ENCODE peak calls at places on chromosomes 11 and 22, in ten cellular contexts. U is WERI-Rb-1, N is fibroblast of the aortic adventitia, M is choroid plexus epithelial cell, P is tibial nerve, S is pancreas, B is endothelial cell, R is nephron progenitor cell, W is mesothelial cell of epicardium, V is Peyer's patch. Z is an unnamed sample.

GRCh38 chr11:1302041-1302460 is 7.4 kb downstream of the TOLLIP start:
- DNase-seq in U (no peak), N (no peak), M (no peak), P (no peak), S (peak; percentile 62), B (no peak), R (no peak), W (peak; percentile 26), V (peak; percentile 51), Z (no peak)

GRCh38 chr22:37166675-37167066 is 17.0 kb upstream of the IL2RB start:
- DNase-seq in U (peak; percentile 83), N (peak; percentile 76), M (peak; percentile 81), P (peak; percentile 68), S (peak; percentile 92), B (peak; percentile 82), R (peak; percentile 87), W (peak; percentile 85), V (peak; percentile 89), Z (peak; percentile 93)

GRCh38 chr22:24543679-24544243 is 11.2 kb downstream of the GUCD1 start:
- DNase-seq in U (no peak), N (no peak), M (no peak), P (no peak), S (no peak), B (no peak), R (no peak), W (no peak), V (no peak), Z (no peak)

GRCh38 chr11:132803436-132803835 is 728.9 kb downstream of the OPCML start:
- DNase-seq in U (no peak), N (no peak), M (no peak), P (no peak), S (no peak), B (no peak), R (no peak), W (no peak), V (no peak), Z (no peak)

GRCh38 chr22:45763236-45763624 is 91.6 kb downstream of the ATXN10 start:
- DNase-seq in U (no peak), N (no peak), M (no peak), P (no peak), S (no peak), B (no peak), R (no peak), W (no peak), V (no peak), Z (no peak)

GRCh38 chr22:18056161-18056666 is 21.6 kb upstream of the PEX26 start:
- DNase-seq in U (no peak), N (peak; percentile 76), M (peak; percentile 56), P (no peak), S (peak; percentile 63), B (no peak), R (no peak), W (no peak), V (peak; percentile 77), Z (no peak)

GRCh38 chr11:34148504-34149165 is 43.2 kb downstream of the NAT10 start:
- DNase-seq in U (peak; percentile 66), N (no peak), M (no peak), P (no peak), S (no peak), B (no peak), R (peak; percentile 32), W (no peak), V (no peak), Z (no peak)

GRCh38 chr22:30435674-30436126 is 10.1 kb downstream of the MTFP1 start:
- DNase-seq in U (peak; percentile 33), N (no peak), M (no peak), P (no peak), S (no peak), B (peak; percentile 46), R (no peak), W (no peak), V (no peak), Z (peak; percentile 93)

GRCh38 chr22:49235463-49236300 is 592.0 kb downstream of the BRD1 start:
- DNase-seq in U (no peak), N (no peak), M (no peak), P (no peak), S (no peak), B (no peak), R (no peak), W (no peak), V (peak; percentile 36), Z (no peak)

GRCh38 chr11:45657496-45658260 is 7.7 kb downstream of the CHST1 start:
- DNase-seq in U (no peak), N (no peak), M (no peak), P (no peak), S (no peak), B (no peak), R (no peak), W (no peak), V (no peak), Z (no peak)

GRCh38 chr22:38030311-38031133 is 26.7 kb upstream of the PICK1 start:
- DNase-seq in U (peak; percentile 58), N (no peak), M (no peak), P (no peak), S (no peak), B (no peak), R (peak; percentile 46), W (no peak), V (peak; percentile 52), Z (no peak)

GRCh38 chr11:3836903-3837302 is 3.9 kb downstream of the RHOG start:
- DNase-seq in U (no peak), N (no peak), M (no peak), P (no peak), S (no peak), B (no peak), R (no peak), W (no peak), V (no peak), Z (peak; percentile 71)

GRCh38 chr11:75384438-75385080 is 14.8 kb upstream of the RPS3 start:
- DNase-seq in U (peak; percentile 72), N (peak; percentile 70), M (peak; percentile 70), P (peak; percentile 62), S (peak; percentile 95), B (peak; percentile 82), R (peak; percentile 85), W (peak; percentile 78), V (peak; percentile 89), Z (peak; percentile 81)

GRCh38 chr11:3866206-3866605 is 10.7 kb downstream of the STIM1 start:
- DNase-seq in U (no peak), N (no peak), M (no peak), P (no peak), S (no peak), B (no peak), R (no peak), W (no peak), V (no peak), Z (no peak)

GRCh38 chr11:76510060-76511047 is 65.5 kb downstream of the EMSY start:
- DNase-seq in U (no peak), N (peak; percentile 51), M (peak; percentile 86), P (no peak), S (no peak), B (no peak), R (no peak), W (no peak), V (no peak), Z (no peak)

GRCh38 chr11:69239320-69240040 is 54.5 kb upstream of the MYEOV start:
- DNase-seq in U (no peak), N (no peak), M (no peak), P (no peak), S (no peak), B (no peak), R (no peak), W (peak; percentile 14), V (no peak), Z (no peak)

GRCh38 chr11:69238562-69239319 is 55.2 kb upstream of the MYEOV start:
- DNase-seq in U (no peak), N (no peak), M (no peak), P (no peak), S (no peak), B (no peak), R (no peak), W (peak; percentile 24), V (no peak), Z (peak; percentile 43)

GRCh38 chr11:69241844-69242582 is 51.9 kb upstream of the MYEOV start:
- DNase-seq in U (no peak), N (no peak), M (no peak), P (no peak), S (no peak), B (no peak), R (no peak), W (no peak), V (no peak), Z (peak; percentile 14)

GRCh38 chr11:69241075-69241740 is 52.7 kb upstream of the MYEOV start:
- DNase-seq in U (no peak), N (no peak), M (no peak), P (no peak), S (no peak), B (no peak), R (no peak), W (peak; percentile 17), V (no peak), Z (no peak)

GRCh38 chr11:69240332-69241074 is 53.5 kb upstream of the MYEOV start:
- DNase-seq in U (no peak), N (peak; percentile 18), M (peak; percentile 44), P (no peak), S (no peak), B (no peak), R (no peak), W (peak; percentile 37), V (no peak), Z (peak; percentile 25)
- TF ChIP-seq CTCF in U (peak; percentile 53), N (peak; percentile 41), M (peak; percentile 68), P (no peak), S (no peak), B (no peak), R (no peak), W (peak; percentile 16), V (peak; percentile 59), Z (no peak)

GRCh38 chr11:64489831-64490441 is 101.1 kb upstream of the SLC22A12 start:
- DNase-seq in U (peak; percentile 76), N (peak; percentile 31), M (peak; percentile 47), P (no peak), S (peak; percentile 86), B (peak; percentile 78), R (peak; percentile 85), W (peak; percentile 65), V (peak; percentile 74), Z (peak; percentile 54)
- TF ChIP-seq CTCF in U (peak; percentile 97), N (peak; percentile 61), M (peak; percentile 81), P (peak; percentile 46), S (peak; percentile 53), B (peak; percentile 75), R (peak; percentile 74), W (peak; percentile 53), V (peak; percentile 66), Z (peak; percentile 83)

DNA sequence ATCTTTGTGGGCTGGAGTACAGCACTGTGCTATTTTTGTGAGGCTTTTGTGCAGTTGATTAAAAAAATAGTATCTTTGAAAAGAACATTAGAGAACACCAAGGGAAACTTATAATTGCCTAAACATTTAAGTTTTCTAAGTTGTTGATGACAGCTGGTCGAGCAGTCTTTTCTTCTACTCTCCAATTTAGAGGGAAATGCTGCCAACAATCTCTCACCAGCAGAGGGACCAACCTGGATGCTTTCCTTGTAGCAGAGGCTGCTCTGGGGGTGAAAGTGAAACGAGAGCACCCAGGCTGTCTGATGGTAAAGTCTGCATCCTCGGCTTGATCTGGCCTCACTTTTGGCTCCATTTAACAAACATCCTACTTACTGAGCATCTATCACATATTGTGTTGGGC is 1286.5 kb upstream of the TENM4 start:
- DNase-seq in U (peak; percentile 27), N (peak; percentile 19), M (peak; percentile 61), P (no peak), S (no peak), B (peak; percentile 32), R (peak; percentile 5), W (no peak), V (no peak), Z (no peak)
- TF ChIP-seq CTCF in U (peak; percentile 48), N (peak; percentile 37), M (peak; percentile 73), P (no peak), S (no peak), B (peak; percentile 30), R (no peak), W (no peak), V (peak; percentile 32), Z (no peak)

GRCh38 chr11:40517122-40517521 is 942.3 kb downstream of the LRRC4C start:
- DNase-seq in U (no peak), N (no peak), M (no peak), P (no peak), S (no peak), B (no peak), R (no peak), W (no peak), V (no peak), Z (no peak)
- TF ChIP-seq CTCF in U (no peak), N (no peak), M (no peak), P (no peak), S (no peak), B (no peak), R (no peak), W (no peak), V (no peak), Z (no peak)